ENCODE peak calls at places on chromosomes 11 and 22, in ten cellular contexts. B is suprapubic skin, V is stomach, H is IMR-90, Y is A549, F is heart left ventricle, N is transverse colon, L is uterus, O is body of pancreas, A is spleen. W is an unnamed sample.

GRCh38 chr11:107102692-107103463 is 84.6 kb upstream of the GUCY1A2 start:
- DNase-seq in B (no peak), V (no peak), H (no peak), Y (no peak), F (peak), N (no peak), L (no peak), O (peak), A (no peak), W (no peak)

GRCh38 chr11:46309669-46310288 is 32.3 kb downstream of the CREB3L1 start:
- DNase-seq in B (no peak), V (no peak), H (no peak), Y (no peak), F (no peak), N (no peak), L (no peak), O (no peak), A (no peak), W (no peak)

GRCh38 chr11:119065369-119065768 is 2.2 kb upstream of the VPS11 start:
- DNase-seq in B (no peak), V (no peak), H (peak), Y (peak), F (peak), N (peak), L (no peak), O (no peak), A (no peak), W (no peak)

GRCh38 chr22:31695423-31695822 is 33.4 kb upstream of the PISD start:
- DNase-seq in B (no peak), V (no peak), H (no peak), Y (no peak), F (no peak), N (no peak), L (no peak), O (no peak), A (no peak), W (no peak)

GRCh38 chr11:35826949-35827348 is 116.9 kb upstream of the LDLRAD3 start:
- DNase-seq in B (no peak), V (no peak), H (no peak), Y (no peak), F (peak), N (no peak), L (no peak), O (peak), A (no peak), W (no peak)

GRCh38 chr11:130979386-130979972 is 63.2 kb upstream of the SNX19 start:
- DNase-seq in B (no peak), V (no peak), H (peak), Y (peak), F (no peak), N (no peak), L (no peak), O (no peak), A (no peak), W (no peak)

GRCh38 chr11:100719362-100719761 is 32.3 kb downstream of the ARHGAP42 start:
- DNase-seq in B (no peak), V (no peak), H (peak), Y (no peak), F (peak), N (no peak), L (no peak), O (no peak), A (no peak), W (no peak)

GRCh38 chr22:32746715-32747114 is 54.8 kb upstream of the TIMP3 start:
- DNase-seq in B (no peak), V (no peak), H (no peak), Y (no peak), F (peak), N (no peak), L (peak), O (no peak), A (no peak), W (no peak)

GRCh38 chr11:12253843-12254281 is 123.5 kb upstream of the PARVA start:
- DNase-seq in B (no peak), V (peak), H (no peak), Y (no peak), F (no peak), N (peak), L (no peak), O (peak), A (no peak), W (no peak)

GRCh38 chr22:29524440-29525191 is 28.9 kb downstream of the THOC5 start:
- DNase-seq in B (no peak), V (peak), H (peak), Y (peak), F (peak), N (peak), L (no peak), O (peak), A (peak), W (no peak)

GRCh38 chr11:18310800-18311340 is 11.1 kb downstream of the HPS5 start:
- DNase-seq in B (no peak), V (no peak), H (no peak), Y (no peak), F (no peak), N (no peak), L (no peak), O (no peak), A (no peak), W (no peak)

GRCh38 chr11:17770048-17770652 is 35.6 kb downstream of the KCNC1 start:
- DNase-seq in B (no peak), V (peak), H (no peak), Y (peak), F (no peak), N (peak), L (no peak), O (peak), A (peak), W (no peak)

GRCh38 chr11:10418259-10418949 is 36.7 kb upstream of the AMPD3 start:
- DNase-seq in B (no peak), V (no peak), H (peak), Y (no peak), F (no peak), N (no peak), L (no peak), O (no peak), A (no peak), W (no peak)

GRCh38 chr11:59616396-59616982 is 915 bp upstream of the OSBP start:
- DNase-seq in B (peak), V (no peak), H (no peak), Y (no peak), F (no peak), N (no peak), L (no peak), O (no peak), A (peak), W (no peak)

GRCh38 chr11:45209904-45210699 is 63.7 kb downstream of the PRDM11 start:
- DNase-seq in B (peak), V (peak), H (peak), Y (no peak), F (peak), N (peak), L (peak), O (peak), A (no peak), W (no peak)

GRCh38 chr11:13462311-13462927 is 603 bp downstream of the BTBD10 start:
- DNase-seq in B (peak), V (peak), H (peak), Y (peak), F (peak), N (peak), L (no peak), O (peak), A (no peak), W (peak)

GRCh38 chr11:134562941-134563471 is 151.0 kb upstream of the B3GAT1 start:
- DNase-seq in B (peak), V (no peak), H (no peak), Y (no peak), F (no peak), N (no peak), L (no peak), O (no peak), A (peak), W (no peak)

GRCh38 chr11:134560566-134561347 is 148.7 kb upstream of the B3GAT1 start:
- DNase-seq in B (peak), V (no peak), H (no peak), Y (no peak), F (no peak), N (no peak), L (no peak), O (no peak), A (peak), W (no peak)

GRCh38 chr11:134561348-134561720 is 149.3 kb upstream of the B3GAT1 start:
- DNase-seq in B (peak), V (no peak), H (no peak), Y (no peak), F (no peak), N (no peak), L (no peak), O (no peak), A (peak), W (no peak)

GRCh38 chr11:134560066-134560465 is 148.0 kb upstream of the B3GAT1 start:
- DNase-seq in B (peak), V (no peak), H (no peak), Y (no peak), F (no peak), N (no peak), L (no peak), O (no peak), A (peak), W (no peak)

DNA sequence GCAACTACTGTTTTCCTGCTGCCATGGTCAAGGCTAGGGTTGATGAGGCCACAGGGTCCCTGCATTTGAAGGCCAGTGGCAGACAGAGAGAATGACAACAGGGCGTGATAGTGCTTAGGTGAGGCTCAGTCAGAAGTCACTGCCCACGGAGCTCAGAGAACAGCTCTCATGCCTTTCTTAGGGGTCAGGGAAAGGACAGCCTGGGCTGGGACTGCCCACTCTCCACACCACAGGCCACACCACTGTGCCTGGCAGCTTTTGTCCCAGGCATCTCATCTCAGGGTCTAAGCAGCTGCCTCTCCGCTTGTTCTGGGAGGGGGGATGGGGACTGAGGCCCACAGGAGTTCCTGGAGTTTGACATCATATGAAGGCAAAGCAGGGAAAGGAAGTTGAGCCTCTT is 150.1 kb upstream of the B3GAT1 start:
- DNase-seq in B (peak), V (no peak), H (no peak), Y (no peak), F (no peak), N (no peak), L (no peak), O (no peak), A (no peak), W (no peak)
- TF ChIP-seq POLR2A in B (no peak), V (no peak), H (no peak), Y (no peak), F (no peak), N (no peak), L (no peak), O (no peak), A (no peak), W (no peak)

DNA sequence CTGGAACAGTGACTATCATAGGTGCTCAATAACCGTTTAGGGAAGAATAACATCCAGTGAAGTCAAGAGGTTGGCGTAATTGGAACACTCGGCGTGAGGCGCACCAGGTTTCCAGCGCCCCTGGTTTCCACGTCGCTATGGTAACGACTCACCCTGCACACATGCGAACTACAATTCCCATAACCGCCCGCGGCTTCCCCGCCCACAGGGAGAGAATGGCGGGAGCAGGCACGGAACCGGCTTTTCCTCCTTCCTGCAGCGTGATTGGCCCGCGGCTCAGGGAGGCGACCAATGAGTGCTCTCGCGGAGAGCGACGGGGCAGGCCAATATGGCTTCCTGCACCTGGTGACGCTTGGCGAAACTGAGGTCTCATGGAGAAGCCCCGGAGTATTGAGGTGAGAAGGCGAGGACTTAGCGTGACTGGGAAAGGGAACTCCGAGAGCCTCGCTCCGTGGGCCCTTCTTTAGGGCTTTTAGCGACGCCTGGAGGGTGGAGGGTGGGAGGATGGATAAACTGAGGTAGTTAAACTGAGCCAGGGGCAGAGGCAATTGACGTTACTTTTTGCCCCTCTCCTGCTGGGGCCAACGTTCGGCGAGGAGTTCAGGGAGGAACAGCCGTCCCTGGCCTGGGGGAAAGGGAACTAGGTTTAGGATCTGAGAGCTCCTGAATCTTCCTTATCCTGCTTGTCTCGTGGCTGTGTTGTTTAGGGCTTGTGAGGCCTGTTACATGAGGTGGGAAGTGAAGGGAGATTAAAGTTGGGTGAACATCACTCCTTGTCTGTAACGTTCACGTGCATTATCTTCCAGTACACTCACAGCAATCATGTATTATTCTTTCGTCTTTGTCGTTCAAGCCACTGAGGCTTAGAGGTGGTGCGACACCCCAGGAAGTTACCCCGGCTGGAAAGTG is at the start of gene L3MBTL2:
- DNase-seq in B (peak), V (peak), H (peak), Y (peak), F (peak), N (peak), L (peak), O (peak), A (peak), W (peak)
- TF ChIP-seq POLR2A in B (no peak), V (no peak), H (peak), Y (peak), F (no peak), N (peak), L (peak), O (peak), A (no peak), W (peak)

DNA sequence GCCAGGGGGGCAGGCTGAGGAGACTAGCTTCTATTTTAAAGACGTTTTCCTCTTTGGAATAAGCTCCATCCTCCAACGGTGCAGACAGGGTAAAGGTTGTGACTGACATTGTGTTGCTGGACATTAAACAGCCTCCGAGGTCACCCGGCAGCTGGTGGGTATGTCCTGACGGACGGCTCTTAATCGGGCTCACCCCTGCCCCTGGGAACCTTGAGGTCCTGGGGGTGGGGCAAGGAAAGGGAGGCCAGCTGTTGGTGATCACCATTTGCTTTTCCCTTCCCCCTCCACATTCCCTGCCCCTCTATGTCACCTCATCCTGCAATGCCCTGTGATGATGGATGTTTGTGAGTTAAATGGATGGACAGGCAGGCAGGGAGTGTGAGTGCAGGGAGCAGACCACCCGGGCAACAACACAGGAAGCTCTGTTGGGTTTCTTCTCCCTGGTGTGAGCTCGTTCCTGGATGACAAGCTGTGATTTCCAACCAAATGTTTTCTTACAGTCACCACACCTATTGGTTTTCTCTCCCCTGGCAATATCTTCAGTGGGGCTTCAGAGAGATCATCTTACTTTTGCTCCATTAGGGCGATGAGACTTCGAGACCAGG is 26.2 kb downstream of the APLNR start:
- DNase-seq in B (no peak), V (no peak), H (no peak), Y (no peak), F (no peak), N (no peak), L (no peak), O (no peak), A (peak), W (no peak)
- TF ChIP-seq POLR2A in B (no peak), V (no peak), H (no peak), Y (no peak), F (no peak), N (no peak), L (no peak), O (no peak), A (no peak), W (no peak)

DNA sequence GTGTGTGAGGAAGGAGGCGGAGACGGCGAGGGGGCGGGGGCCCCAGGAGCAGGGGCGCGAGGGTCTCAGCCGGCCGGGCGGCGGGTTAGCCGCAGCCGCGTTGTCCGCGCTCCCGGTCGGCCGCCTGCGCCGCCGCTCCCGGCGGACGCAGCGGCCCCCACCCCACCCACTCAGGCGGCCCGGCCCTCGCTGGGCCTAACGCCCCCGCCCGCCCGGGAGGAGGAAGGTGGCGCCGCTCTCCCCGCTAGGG is at the start of gene FCHSD2:
- DNase-seq in B (no peak), V (no peak), H (no peak), Y (no peak), F (no peak), N (no peak), L (no peak), O (no peak), A (no peak), W (no peak)
- TF ChIP-seq POLR2A in B (no peak), V (no peak), H (no peak), Y (peak), F (no peak), N (no peak), L (peak), O (no peak), A (no peak), W (peak)

GRCh38 chr11:78574386-78575381 is at the start of gene NARS2:
- DNase-seq in B (peak), V (peak), H (peak), Y (peak), F (peak), N (peak), L (peak), O (peak), A (peak), W (peak)
- TF ChIP-seq POLR2A in B (no peak), V (no peak), H (peak), Y (peak), F (no peak), N (peak), L (peak), O (peak), A (no peak), W (peak)

DNA sequence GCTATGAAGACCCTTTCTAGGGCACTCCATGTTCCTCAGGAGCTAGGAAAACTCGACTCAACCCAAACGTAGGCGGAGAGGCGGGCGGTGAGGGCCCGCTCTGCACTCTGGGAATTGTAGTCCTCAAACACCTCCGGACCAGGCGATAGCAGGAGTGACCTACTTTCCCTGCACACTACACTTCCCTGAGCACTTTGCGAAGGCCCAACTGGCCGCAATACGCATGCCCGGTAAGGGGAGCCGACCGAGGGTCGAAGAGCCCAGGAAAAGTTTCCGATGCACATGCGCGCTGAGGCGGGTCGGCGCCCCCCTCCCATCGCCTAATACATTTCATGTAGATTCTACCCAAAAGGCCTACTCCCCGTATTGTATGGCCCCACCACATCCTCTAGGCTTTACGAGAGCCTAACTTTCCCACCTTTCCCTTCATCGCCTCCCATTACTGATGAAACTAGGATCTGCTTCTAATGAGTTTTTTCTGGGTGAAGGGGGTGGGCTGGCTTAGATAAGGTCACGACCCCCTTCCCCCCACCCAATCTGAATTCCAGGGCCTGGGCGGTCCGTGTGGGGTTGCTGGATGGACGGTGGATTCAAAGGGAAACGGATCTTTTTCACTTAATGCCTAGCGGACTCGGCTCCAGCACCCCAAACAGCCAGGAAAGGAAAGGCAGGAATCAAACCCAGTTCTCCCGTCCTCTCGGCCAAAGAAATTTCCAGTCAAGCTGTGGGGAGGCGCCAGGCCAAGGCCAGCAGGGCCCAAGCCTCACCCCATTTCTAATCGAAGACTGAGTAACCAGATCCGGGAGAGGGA is 2.0 kb downstream of the TOB2 start:
- DNase-seq in B (peak), V (peak), H (peak), Y (peak), F (peak), N (peak), L (peak), O (peak), A (peak), W (peak)
- TF ChIP-seq POLR2A in B (no peak), V (no peak), H (no peak), Y (no peak), F (no peak), N (peak), L (peak), O (peak), A (no peak), W (no peak)

GRCh38 chr22:37335819-37336199 is 53.5 kb downstream of the CYTH4 start:
- DNase-seq in B (no peak), V (no peak), H (no peak), Y (no peak), F (no peak), N (no peak), L (no peak), O (no peak), A (no peak), W (no peak)
- TF ChIP-seq POLR2A in B (no peak), V (no peak), H (no peak), Y (no peak), F (no peak), N (no peak), L (no peak), O (no peak), A (no peak), W (no peak)

W was measured in H54.